ENCODE peak calls at places on chromosomes 1 and 21, in five cellular contexts. J, O, M, T and G are unnamed samples.

GRCh38 chr1:66993076-66993475 is 60.9 kb downstream of the SLC35D1 start:
- DNase-seq in T (no peak), M (no peak), J (no peak), O (no peak), G (no peak)

GRCh38 chr1:31886866-31887265 is 51.3 kb downstream of the PTP4A2 start:
- DNase-seq in M (no peak), O (no peak), J (no peak), T (no peak), G (no peak)

GRCh38 chr1:25566730-25567341 is 23.4 kb downstream of the LDLRAP1 start:
- DNase-seq in J (peak; percentile 93), T (no peak), O (peak; percentile 50), M (no peak), G (no peak)

GRCh38 chr1:15394261-15394543 is 15.5 kb upstream of the EFHD2 start:
- DNase-seq in T (no peak), O (no peak), J (no peak), M (no peak), G (no peak)

GRCh38 chr1:160129046-160129445 is 13.5 kb downstream of the ATP1A2 start:
- DNase-seq in O (peak; percentile 52), T (no peak), M (no peak), J (peak; percentile 28), G (peak; percentile 90)

GRCh38 chr1:224529844-224530243 is 86.3 kb upstream of the CNIH3 start:
- DNase-seq in J (no peak), T (no peak), M (no peak), O (no peak), G (no peak)

GRCh38 chr1:162726539-162726938 is 64.0 kb upstream of the HSD17B7 start:
- DNase-seq in M (no peak), J (no peak), T (no peak), O (no peak), G (no peak)

GRCh38 chr1:101284021-101284420 is 47.2 kb downstream of the S1PR1 start:
- DNase-seq in T (no peak), M (no peak), O (no peak), J (no peak), G (no peak)

GRCh38 chr21:37367301-37367757 is 756 bp downstream of the DYRK1A start:
- DNase-seq in J (no peak), O (peak; percentile 61), M (no peak), T (no peak), G (no peak)

GRCh38 chr1:7616953-7617352 is 154.1 kb upstream of the VAMP3 start:
- DNase-seq in M (no peak), T (no peak), O (no peak), J (no peak), G (peak; percentile 80)

GRCh38 chr1:160376525-160377131 is 9.8 kb downstream of the NHLH1 start:
- DNase-seq in O (peak; percentile 78), M (peak; percentile 33), J (peak; percentile 68), T (peak; percentile 46), G (peak; percentile 70)

GRCh38 chr1:156887324-156887723 is 6.2 kb upstream of the PEAR1 start:
- DNase-seq in O (no peak), J (no peak), T (no peak), M (no peak), G (no peak)

GRCh38 chr1:182601926-182602325 is 2.3 kb downstream of the RGS16 start:
- DNase-seq in O (no peak), J (no peak), M (no peak), T (no peak), G (no peak)

GRCh38 chr1:221031890-221032222 is 152.6 kb downstream of the HLX start:
- DNase-seq in T (no peak), M (no peak), O (no peak), J (no peak), G (no peak)

GRCh38 chr1:235908742-235909520 is 42.2 kb upstream of the LYST start:
- DNase-seq in O (peak; percentile 75), J (peak; percentile 82), M (no peak), T (peak; percentile 99), G (peak; percentile 92)

GRCh38 chr1:9842073-9842711 is 18.4 kb upstream of the CLSTN1 start:
- DNase-seq in O (no peak), T (no peak), J (peak; percentile 69), M (no peak), G (peak; percentile 86)

GRCh38 chr21:33412832-33413519 is 9.8 kb downstream of the IFNGR2 start:
- DNase-seq in J (no peak), T (peak; percentile 23), M (no peak), O (no peak), G (no peak)

GRCh38 chr1:11838349-11839272 is 9.0 kb downstream of the NPPA start:
- DNase-seq in O (peak; percentile 94), M (peak; percentile 81), J (peak; percentile 45), T (peak; percentile 35), G (peak; percentile 54)

GRCh38 chr21:8989883-8990325 is 1531.5 kb upstream of the TPTE start:
- DNase-seq in J (no peak), T (no peak), M (peak; percentile 66), O (no peak), G (no peak)

GRCh38 chr1:18886003-18886335 is 16.4 kb downstream of the ALDH4A1 start:
- DNase-seq in M (no peak), J (peak; percentile 72), O (peak; percentile 83), T (peak; percentile 83), G (peak; percentile 90)

GRCh38 chr1:29264773-29265389 is 28.6 kb downstream of the PTPRU start:
- DNase-seq in O (peak; percentile 37), J (peak; percentile 42), T (peak; percentile 70), M (no peak), G (no peak)

GRCh38 chr1:24805534-24806301 is 60.5 kb downstream of the CLIC4 start:
- DNase-seq in O (peak; percentile 62), T (peak; percentile 74), M (no peak), J (peak; percentile 70), G (peak; percentile 69)

GRCh38 chr1:93851878-93852277 is 27.1 kb downstream of the DNTTIP2 start:
- DNase-seq in M (no peak), O (no peak), T (no peak), J (no peak), G (no peak)

GRCh38 chr1:233367057-233367759 is 39.7 kb downstream of the MAP3K21 start:
- DNase-seq in J (peak; percentile 32), T (no peak), M (no peak), O (no peak), G (no peak)

GRCh38 chr1:79554620-79555160 is 548.2 kb upstream of the ADGRL4 start:
- DNase-seq in O (no peak), T (peak; percentile 29), M (no peak), J (no peak), G (no peak)

GRCh38 chr1:172727956-172728603 is 69.2 kb downstream of the FASLG start:
- DNase-seq in O (no peak), J (peak; percentile 13), T (peak; percentile 39), M (no peak), G (no peak)

GRCh38 chr21:38351961-38352521 is 95.2 kb downstream of the KCNJ15 start:
- DNase-seq in J (peak; percentile 92), M (no peak), T (peak; percentile 69), O (peak; percentile 83), G (peak; percentile 84)

GRCh38 chr1:2556277-2557145 is at the start of gene TNFRSF14:
- DNase-seq in J (peak; percentile 63), T (peak; percentile 42), O (peak; percentile 84), M (no peak), G (peak; percentile 38)

GRCh38 chr1:199724049-199724448 is 303.5 kb upstream of the NR5A2 start:
- DNase-seq in M (no peak), J (no peak), T (no peak), O (no peak), G (no peak)

GRCh38 chr1:195604287-195604686 is 1004.0 kb downstream of the KCNT2 start:
- DNase-seq in O (peak; percentile 8), T (peak; percentile 56), J (peak; percentile 65), M (no peak), G (no peak)

GRCh38 chr1:20678599-20678998 is 17.4 kb upstream of the DDOST start:
- DNase-seq in J (no peak), M (no peak), O (no peak), T (no peak), G (no peak)

GRCh38 chr1:175510914-175511313 is 232.5 kb downstream of the TNR start:
- DNase-seq in T (no peak), J (no peak), O (no peak), M (no peak), G (no peak)

GRCh38 chr1:208939545-208940085 is 643.9 kb upstream of the CAMK1G start:
- DNase-seq in O (no peak), J (no peak), M (no peak), T (no peak), G (no peak)

GRCh38 chr21:26653431-26653830 is 80.3 kb upstream of the CYYR1 start:
- DNase-seq in M (no peak), J (no peak), T (no peak), O (no peak), G (no peak)

GRCh38 chr1:83897516-83897915 is 101.4 kb downstream of the TTLL7 start:
- DNase-seq in M (no peak), O (no peak), J (no peak), T (peak; percentile 27), G (peak; percentile 78)

GRCh38 chr21:33362044-33362555 is 37.3 kb downstream of the IFNAR1 start:
- DNase-seq in T (no peak), O (no peak), J (no peak), M (no peak), G (no peak)

GRCh38 chr1:199122532-199123311 is 483.9 kb downstream of the PTPRC start:
- DNase-seq in J (peak; percentile 59), T (peak; percentile 85), O (no peak), M (no peak), G (peak; percentile 31)

GRCh38 chr1:15261155-15262002 is 14.4 kb downstream of the FHAD1 start:
- DNase-seq in M (peak; percentile 39), T (no peak), O (no peak), J (no peak), G (no peak)